ENCODE peak calls at places on chromosome 18, in six cellular contexts. J is OCI-LY7, T is DMS153, A is astrocyte of the spinal cord, Y is T-helper 1 cell, Q is kidney epithelial cell. O is an unnamed sample.

GRCh38 chr18:55522011-55522410 is 66.0 kb downstream of the TCF4 start:
- DNase-seq in J (peak; percentile 32), Q (no peak), A (no peak), T (no peak), Y (no peak), O (peak; percentile 14)

GRCh38 chr18:37476182-37476581 is 89.4 kb downstream of the CELF4 start:
- DNase-seq in Y (no peak), A (no peak), Q (no peak), J (peak; percentile 35), T (no peak), O (peak; percentile 3)

GRCh38 chr18:68275616-68276015 is 439.3 kb downstream of the TMX3 start:
- DNase-seq in Y (no peak), J (no peak), Q (peak; percentile 75), T (no peak), A (peak; percentile 89), O (no peak)

GRCh38 chr18:48966523-48966922 is 15.8 kb upstream of the SMAD7 start:
- DNase-seq in T (no peak), J (no peak), Y (no peak), Q (no peak), A (no peak), O (no peak)

GRCh38 chr18:13516855-13517254 is 209.5 kb downstream of the FAM210A start:
- DNase-seq in J (no peak), A (no peak), Q (no peak), T (no peak), Y (no peak), O (no peak)

GRCh38 chr18:2948038-2948437 is 64.9 kb downstream of the LPIN2 start:
- DNase-seq in T (no peak), A (peak; percentile 66), Y (no peak), J (no peak), Q (peak; percentile 4), O (peak; percentile 8)

GRCh38 chr18:29681578-29681977 is 1361.0 kb downstream of the DSC3 start:
- DNase-seq in J (no peak), A (no peak), T (no peak), Q (no peak), Y (no peak), O (no peak)

GRCh38 chr18:22694954-22695353 is 238.2 kb upstream of the RBBP8 start:
- DNase-seq in Y (no peak), T (no peak), A (peak; percentile 96), Q (no peak), J (no peak), O (peak; percentile 58)

GRCh38 chr18:1408331-1408835 is 503.7 kb downstream of the ADCYAP1 start:
- DNase-seq in Y (no peak), T (no peak), Q (no peak), J (no peak), A (no peak), O (no peak)

GRCh38 chr18:77119851-77120491 is 12.6 kb downstream of the MBP start:
- DNase-seq in Q (no peak), J (peak; percentile 39), Y (no peak), T (no peak), A (no peak), O (no peak)

GRCh38 chr18:58682429-58683069 is 11.3 kb downstream of the MALT1 start:
- DNase-seq in A (peak; percentile 90), Q (peak; percentile 67), T (no peak), Y (no peak), J (no peak), O (peak; percentile 18)

O was measured in MV-4-11.